ENCODE peak calls at places on chromosome X, in ten cellular contexts. H is transverse colon, Z is lung, V is H1, A is psoas muscle, T is Peyer's patch, O is IMR-90, R is tibial nerve, W is mammary epithelial cell, L is dorsolateral prefrontal cortex. M is an unnamed sample.

GRCh38 chrX:129496625-129497024 is 26.7 kb downstream of the SMARCA1 start:
- DNase-seq in H (no peak), Z (no peak), V (no peak), A (no peak), T (no peak), O (peak), R (no peak), W (no peak), L (no peak), M (no peak)

GRCh38 chrX:24423960-24424359 is 41.1 kb upstream of the PDK3 start:
- DNase-seq in H (no peak), Z (no peak), V (no peak), A (no peak), T (no peak), O (no peak), R (no peak), W (no peak), L (no peak), M (no peak)

GRCh38 chrX:34656842-34657780 is at the start of gene TMEM47:
- DNase-seq in H (peak), Z (peak), V (peak), A (peak), T (no peak), O (peak), R (peak), W (peak), L (peak), M (peak)

GRCh38 chrX:16316336-16316735 is 149.1 kb downstream of the MAGEB17 start:
- DNase-seq in H (no peak), Z (no peak), V (no peak), A (no peak), T (no peak), O (no peak), R (no peak), W (no peak), L (no peak), M (no peak)

GRCh38 chrX:31993635-31994034 is 921.8 kb upstream of the FTHL17 start:
- DNase-seq in H (no peak), Z (no peak), V (no peak), A (no peak), T (no peak), O (peak), R (no peak), W (no peak), L (no peak), M (no peak)

GRCh38 chrX:15465347-15465746 is 27.8 kb downstream of the PIR start:
- DNase-seq in H (no peak), Z (no peak), V (no peak), A (no peak), T (no peak), O (peak), R (peak), W (peak), L (no peak), M (no peak)

GRCh38 chrX:13007519-13008188 is 32.7 kb downstream of the TMSB4X start:
- DNase-seq in H (no peak), Z (no peak), V (no peak), A (no peak), T (no peak), O (peak), R (no peak), W (peak), L (no peak), M (no peak)

GRCh38 chrX:121641560-121641959 is 594.1 kb downstream of the GLUD2 start:
- DNase-seq in H (no peak), Z (no peak), V (no peak), A (no peak), T (no peak), O (peak), R (no peak), W (peak), L (no peak), M (peak)

GRCh38 chrX:25524150-25524549 is 508.4 kb upstream of the ARX start:
- DNase-seq in H (no peak), Z (no peak), V (no peak), A (no peak), T (no peak), O (peak), R (no peak), W (no peak), L (no peak), M (no peak)

GRCh38 chrX:139881130-139881529 is 51.7 kb downstream of the ATP11C start:
- DNase-seq in H (no peak), Z (no peak), V (no peak), A (no peak), T (no peak), O (peak), R (no peak), W (peak), L (no peak), M (no peak)

GRCh38 chrX:333611-334311 is 15.2 kb upstream of the GTPBP6 start:
- DNase-seq in H (no peak), Z (no peak), V (no peak), A (no peak), T (no peak), O (no peak), R (no peak), W (no peak), L (peak), M (no peak)

GRCh38 chrX:118498351-118498750 is 2.7 kb downstream of the DOCK11 start:
- DNase-seq in H (no peak), Z (no peak), V (no peak), A (no peak), T (no peak), O (no peak), R (no peak), W (no peak), L (no peak), M (no peak)

GRCh38 chrX:10529344-10529743 is 91.0 kb downstream of the MID1 start:
- DNase-seq in H (no peak), Z (no peak), V (no peak), A (no peak), T (no peak), O (peak), R (no peak), W (peak), L (no peak), M (no peak)

GRCh38 chrX:115260330-115260729 is 26.4 kb upstream of the LRCH2 start:
- DNase-seq in H (no peak), Z (no peak), V (no peak), A (no peak), T (no peak), O (peak), R (no peak), W (peak), L (no peak), M (no peak)

GRCh38 chrX:70433848-70434351 is 10.7 kb upstream of the DLG3 start:
- DNase-seq in H (peak), Z (peak), V (peak), A (peak), T (peak), O (peak), R (peak), W (peak), L (no peak), M (peak)

GRCh38 chrX:139298437-139298836 is 232.1 kb upstream of the F9 start:
- DNase-seq in H (no peak), Z (no peak), V (no peak), A (no peak), T (no peak), O (no peak), R (no peak), W (no peak), L (no peak), M (no peak)

GRCh38 chrX:149515954-149516602 is 11.0 kb upstream of the IDS start:
- DNase-seq in H (no peak), Z (no peak), V (no peak), A (no peak), T (no peak), O (no peak), R (no peak), W (no peak), L (no peak), M (no peak)

GRCh38 chrX:2495595-2495994 is 5.2 kb downstream of the DHRSX start:
- DNase-seq in H (no peak), Z (no peak), V (no peak), A (no peak), T (no peak), O (no peak), R (no peak), W (no peak), L (no peak), M (no peak)

GRCh38 chrX:66110112-66110511 is 53.9 kb upstream of the HEPH start:
- DNase-seq in H (peak), Z (no peak), V (no peak), A (no peak), T (peak), O (peak), R (no peak), W (peak), L (no peak), M (no peak)

GRCh38 chrX:132539611-132540010 is 50.8 kb upstream of the MBNL3 start:
- DNase-seq in H (no peak), Z (no peak), V (no peak), A (no peak), T (no peak), O (no peak), R (no peak), W (no peak), L (no peak), M (no peak)

GRCh38 chrX:74458738-74459137 is 37.4 kb downstream of the SLC16A2 start:
- DNase-seq in H (no peak), Z (no peak), V (no peak), A (no peak), T (no peak), O (peak), R (no peak), W (peak), L (no peak), M (peak)

GRCh38 chrX:151510203-151510602 is 53.3 kb upstream of the PASD1 start:
- DNase-seq in H (no peak), Z (no peak), V (no peak), A (no peak), T (no peak), O (no peak), R (no peak), W (no peak), L (no peak), M (no peak)

GRCh38 chrX:41353964-41354363 is 20.0 kb downstream of the DDX3X start:
- DNase-seq in H (no peak), Z (no peak), V (no peak), A (no peak), T (no peak), O (no peak), R (no peak), W (no peak), L (no peak), M (no peak)

GRCh38 chrX:155747520-155747919 is 133.6 kb upstream of the VAMP7 start:
- DNase-seq in H (peak), Z (peak), V (no peak), A (peak), T (no peak), O (no peak), R (no peak), W (peak), L (no peak), M (no peak)

GRCh38 chrX:34918856-34919255 is 23.7 kb upstream of the FAM47B start:
- DNase-seq in H (no peak), Z (no peak), V (no peak), A (no peak), T (no peak), O (peak), R (no peak), W (peak), L (no peak), M (peak)

GRCh38 chrX:15170927-15171326 is 99.0 kb downstream of the ASB9 start:
- DNase-seq in H (no peak), Z (no peak), V (no peak), A (no peak), T (no peak), O (no peak), R (no peak), W (no peak), L (no peak), M (no peak)

GRCh38 chrX:10239611-10240064 is 82.9 kb downstream of the CLCN4 start:
- DNase-seq in H (no peak), Z (no peak), V (no peak), A (peak), T (no peak), O (peak), R (no peak), W (peak), L (no peak), M (peak)

GRCh38 chrX:155962906-155963305 is 34.6 kb upstream of the IL9R start:
- DNase-seq in H (no peak), Z (no peak), V (no peak), A (no peak), T (no peak), O (no peak), R (no peak), W (no peak), L (no peak), M (no peak)

GRCh38 chrX:71251456-71251973 is 2.4 kb downstream of the ZMYM3 start:
- DNase-seq in H (peak), Z (no peak), V (no peak), A (no peak), T (no peak), O (no peak), R (no peak), W (no peak), L (no peak), M (no peak)

GRCh38 chrX:28586291-28586690 is 955 bp upstream of the IL1RAPL1 start:
- DNase-seq in H (peak), Z (no peak), V (no peak), A (no peak), T (no peak), O (peak), R (no peak), W (no peak), L (peak), M (no peak)

GRCh38 chrX:8237718-8238117 is 66.7 kb upstream of the VCX2 start:
- DNase-seq in H (no peak), Z (no peak), V (no peak), A (no peak), T (no peak), O (no peak), R (no peak), W (no peak), L (no peak), M (no peak)

GRCh38 chrX:151973851-151974335 is 583 bp downstream of the GABRE start:
- DNase-seq in H (peak), Z (peak), V (no peak), A (peak), T (no peak), O (no peak), R (no peak), W (peak), L (no peak), M (no peak)

GRCh38 chrX:41781500-41781899 is 57.5 kb downstream of the GPR82 start:
- DNase-seq in H (no peak), Z (no peak), V (no peak), A (no peak), T (no peak), O (peak), R (no peak), W (peak), L (no peak), M (peak)

GRCh38 chrX:44432641-44433040 is 89.2 kb upstream of the EFHC2 start:
- DNase-seq in H (no peak), Z (no peak), V (no peak), A (no peak), T (no peak), O (peak), R (no peak), W (no peak), L (no peak), M (no peak)

GRCh38 chrX:70046978-70047377 is 2.8 kb downstream of the AWAT2 start:
- DNase-seq in H (no peak), Z (no peak), V (no peak), A (no peak), T (no peak), O (peak), R (no peak), W (no peak), L (no peak), M (no peak)

GRCh38 chrX:151902813-151903591 is 9.7 kb upstream of the MAGEA4 start:
- DNase-seq in H (peak), Z (no peak), V (no peak), A (peak), T (no peak), O (peak), R (peak), W (peak), L (no peak), M (peak)

GRCh38 chrX:132092439-132093065 is 35.3 kb downstream of the FRMD7 start:
- DNase-seq in H (peak), Z (peak), V (peak), A (peak), T (peak), O (peak), R (peak), W (peak), L (no peak), M (peak)

GRCh38 chrX:13092455-13092941 is 48.1 kb upstream of the FAM9C start:
- DNase-seq in H (peak), Z (no peak), V (no peak), A (peak), T (peak), O (no peak), R (no peak), W (no peak), L (no peak), M (no peak)

GRCh38 chrX:103211012-103211715 is 3.7 kb upstream of the BEX4 start:
- DNase-seq in H (peak), Z (no peak), V (no peak), A (no peak), T (peak), O (peak), R (no peak), W (peak), L (no peak), M (peak)

GRCh38 chrX:136814847-136815634 is 34.3 kb upstream of the ARHGEF6 start:
- DNase-seq in H (no peak), Z (no peak), V (no peak), A (no peak), T (no peak), O (no peak), R (no peak), W (no peak), L (no peak), M (no peak)
- H3K4me3 ChIP-seq in H (no peak), Z (no peak), V (no peak), A (no peak), T (no peak), O (no peak), R (no peak), W (no peak), L (no peak), M (no peak)

GRCh38 chrX:46759645-46759974 is 692 bp upstream of the SLC9A7 start:
- DNase-seq in H (no peak), Z (no peak), V (no peak), A (no peak), T (no peak), O (peak), R (no peak), W (no peak), L (no peak), M (no peak)

GRCh38 chrX:46757052-46757451 is 1.9 kb downstream of the SLC9A7 start:
- DNase-seq in H (no peak), Z (no peak), V (no peak), A (no peak), T (no peak), O (no peak), R (no peak), W (peak), L (no peak), M (no peak)

GRCh38 chrX:46757593-46757992 is 1.3 kb downstream of the SLC9A7 start:
- DNase-seq in H (no peak), Z (no peak), V (no peak), A (no peak), T (peak), O (peak), R (no peak), W (peak), L (no peak), M (no peak)

GRCh38 chrX:46758163-46758955 is 559 bp downstream of the SLC9A7 start:
- DNase-seq in H (peak), Z (no peak), V (peak), A (no peak), T (peak), O (peak), R (no peak), W (peak), L (no peak), M (no peak)

DNA sequence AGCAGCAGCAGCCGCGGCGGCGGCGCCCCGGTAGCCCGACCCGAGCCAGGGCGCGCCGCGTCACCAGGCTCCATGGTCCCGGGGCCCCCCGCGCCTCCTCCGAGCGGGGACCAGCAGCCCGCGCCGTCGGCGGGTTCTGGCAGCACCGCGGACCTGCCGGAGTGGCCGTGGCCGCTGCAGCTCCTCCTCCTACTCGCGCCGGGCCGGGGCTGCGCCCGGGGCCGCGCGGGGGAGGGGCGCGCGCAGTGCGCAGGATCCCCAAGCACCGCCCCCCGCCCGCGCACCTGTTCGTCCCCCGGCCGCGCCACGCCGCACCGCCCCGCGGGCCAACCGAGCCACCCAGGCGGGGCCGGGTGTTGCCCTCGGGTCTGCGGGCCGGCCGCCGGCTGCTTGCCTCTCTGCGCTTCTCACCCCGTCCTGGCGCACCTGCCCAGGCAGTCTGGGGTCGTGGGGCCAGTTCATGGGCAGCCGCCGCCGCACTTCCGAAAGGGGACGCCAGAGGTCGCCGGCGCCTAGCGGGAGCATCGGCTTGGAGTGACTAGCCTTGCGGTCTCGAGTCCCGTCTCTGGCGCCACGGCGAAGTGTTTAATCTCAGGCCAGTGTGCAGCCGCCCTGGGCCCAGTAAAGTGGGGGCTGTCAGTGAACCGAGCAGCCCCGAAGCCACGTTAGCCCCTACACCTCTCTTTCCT is at the start of gene SLC9A7:
- DNase-seq in H (peak), Z (peak), V (peak), A (peak), T (peak), O (peak), R (peak), W (peak), L (peak), M (peak)
- H3K27ac ChIP-seq in H (no peak), Z (no peak), V (no peak), A (peak), T (peak), O (peak), R (peak), W (peak), L (no peak), M (no peak)

GRCh38 chrX:97845451-97845850 is 961.7 kb downstream of the RPA4 start:
- DNase-seq in H (no peak), Z (no peak), V (no peak), A (no peak), T (no peak), O (no peak), R (no peak), W (no peak), L (no peak), M (no peak)

GRCh38 chrX:97843200-97843811 is 959.6 kb downstream of the RPA4 start:
- DNase-seq in H (no peak), Z (no peak), V (no peak), A (no peak), T (no peak), O (no peak), R (no peak), W (no peak), L (no peak), M (no peak)

GRCh38 chrX:97844161-97844560 is 960.5 kb downstream of the RPA4 start:
- DNase-seq in H (no peak), Z (no peak), V (no peak), A (no peak), T (no peak), O (no peak), R (no peak), W (no peak), L (no peak), M (no peak)

GRCh38 chrX:97846228-97846627 is 962.5 kb downstream of the RPA4 start:
- DNase-seq in H (no peak), Z (no peak), V (no peak), A (no peak), T (no peak), O (no peak), R (no peak), W (no peak), L (no peak), M (no peak)

DNA sequence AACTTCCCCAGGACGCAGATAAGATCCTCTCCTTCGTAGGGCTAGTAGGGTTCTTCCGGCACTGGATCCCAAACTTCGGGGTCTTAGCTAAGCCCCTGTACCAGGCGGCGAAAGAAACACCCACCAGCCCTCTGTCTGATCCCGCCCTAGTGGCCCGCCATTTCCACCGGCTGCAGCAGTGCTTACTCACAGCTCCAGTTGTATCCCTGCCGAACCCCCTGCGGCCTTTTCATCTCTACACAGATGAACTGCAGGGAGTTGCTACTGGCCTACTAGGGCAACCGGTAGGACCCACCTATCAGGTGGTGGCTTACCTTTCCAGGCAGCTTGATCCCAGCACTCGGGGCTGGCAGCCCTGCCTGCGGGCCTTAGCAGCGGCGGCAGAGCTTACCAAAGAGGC is 961.2 kb downstream of the RPA4 start:
- DNase-seq in H (no peak), Z (no peak), V (no peak), A (no peak), T (no peak), O (no peak), R (no peak), W (no peak), L (no peak), M (no peak)
- H3K4me3 ChIP-seq in H (no peak), Z (no peak), V (no peak), A (no peak), T (no peak), O (no peak), R (no peak), W (no peak), L (no peak), M (no peak)

GRCh38 chrX:39766085-39766726 is 331.6 kb downstream of the BCOR start:
- DNase-seq in H (no peak), Z (no peak), V (no peak), A (no peak), T (no peak), O (no peak), R (no peak), W (no peak), L (no peak), M (no peak)
- H3K27ac ChIP-seq in H (no peak), Z (no peak), V (no peak), A (no peak), T (no peak), O (no peak), R (no peak), W (no peak), L (no peak), M (no peak)